ENCODE peak calls at places on chromosomes 1 and 21, in five cellular contexts. One of them, this sample, is unnamed. For H3K4me1, the result is how much of the 10 kb centered on the place peaks cover.

GRCh38 chr1:150974580-150975478 is at the start of gene CERS2:
- DNase-seq in pancreas: peak
- DNase-seq in HCT116: no peak
- DNase-seq in adrenal gland: peak
- DNase-seq in IMR-90: peak
- DNase-seq in this sample: peak

GRCh38 chr1:227131193-227131592 is 187.1 kb downstream of the CDC42BPA start:
- DNase-seq in pancreas: no peak
- DNase-seq in HCT116: peak
- DNase-seq in adrenal gland: no peak
- DNase-seq in IMR-90: peak
- DNase-seq in this sample: no peak

GRCh38 chr1:78279051-78279450 is 211.7 kb upstream of the PTGFR start:
- DNase-seq in pancreas: no peak
- DNase-seq in HCT116: no peak
- DNase-seq in adrenal gland: no peak
- DNase-seq in IMR-90: peak
- DNase-seq in this sample: no peak

GRCh38 chr1:202304370-202304769 is 37.4 kb downstream of the UBE2T start:
- DNase-seq in pancreas: no peak
- DNase-seq in HCT116: no peak
- DNase-seq in adrenal gland: no peak
- DNase-seq in IMR-90: no peak
- DNase-seq in this sample: peak

GRCh38 chr1:51288578-51288977 is 41.8 kb downstream of the TTC39A start:
- DNase-seq in pancreas: no peak
- DNase-seq in HCT116: no peak
- DNase-seq in adrenal gland: no peak
- DNase-seq in IMR-90: no peak
- DNase-seq in this sample: no peak

GRCh38 chr1:149966405-149966804 is 29.7 kb upstream of the MTMR11 start:
- DNase-seq in pancreas: no peak
- DNase-seq in HCT116: no peak
- DNase-seq in adrenal gland: no peak
- DNase-seq in IMR-90: peak
- DNase-seq in this sample: no peak

GRCh38 chr1:173427146-173428054 is 49.7 kb upstream of the PRDX6 start:
- DNase-seq in pancreas: no peak
- DNase-seq in HCT116: no peak
- DNase-seq in adrenal gland: no peak
- DNase-seq in IMR-90: no peak
- DNase-seq in this sample: no peak

GRCh38 chr1:206557636-206558473 is 50.5 kb downstream of the RASSF5 start:
- DNase-seq in pancreas: no peak
- DNase-seq in HCT116: no peak
- DNase-seq in adrenal gland: no peak
- DNase-seq in IMR-90: no peak
- DNase-seq in this sample: no peak

GRCh38 chr1:145956776-145957442 is 908 bp downstream of the LIX1L start:
- DNase-seq in pancreas: no peak
- DNase-seq in HCT116: no peak
- DNase-seq in adrenal gland: peak
- DNase-seq in IMR-90: peak
- DNase-seq in this sample: no peak

GRCh38 chr1:212286437-212287131 is 1.4 kb downstream of the PPP2R5A start:
- DNase-seq in pancreas: no peak
- DNase-seq in HCT116: no peak
- DNase-seq in adrenal gland: peak
- DNase-seq in IMR-90: peak
- DNase-seq in this sample: no peak

GRCh38 chr1:25538165-25538860 is 5.1 kb upstream of the LDLRAP1 start:
- DNase-seq in pancreas: no peak
- DNase-seq in HCT116: no peak
- DNase-seq in adrenal gland: no peak
- DNase-seq in IMR-90: no peak
- DNase-seq in this sample: no peak

GRCh38 chr1:21165632-21166031 is 11.1 kb downstream of the EIF4G3 start:
- DNase-seq in pancreas: no peak
- DNase-seq in HCT116: no peak
- DNase-seq in adrenal gland: no peak
- DNase-seq in IMR-90: peak
- DNase-seq in this sample: no peak

GRCh38 chr1:228281631-228282328 is 73.9 kb downstream of the OBSCN start:
- DNase-seq in pancreas: peak
- DNase-seq in HCT116: no peak
- DNase-seq in adrenal gland: no peak
- DNase-seq in IMR-90: no peak
- DNase-seq in this sample: peak

GRCh38 chr1:224253721-224254120 is 70.7 kb downstream of the DEGS1 start:
- DNase-seq in pancreas: no peak
- DNase-seq in HCT116: no peak
- DNase-seq in adrenal gland: no peak
- DNase-seq in IMR-90: peak
- DNase-seq in this sample: no peak

DNA sequence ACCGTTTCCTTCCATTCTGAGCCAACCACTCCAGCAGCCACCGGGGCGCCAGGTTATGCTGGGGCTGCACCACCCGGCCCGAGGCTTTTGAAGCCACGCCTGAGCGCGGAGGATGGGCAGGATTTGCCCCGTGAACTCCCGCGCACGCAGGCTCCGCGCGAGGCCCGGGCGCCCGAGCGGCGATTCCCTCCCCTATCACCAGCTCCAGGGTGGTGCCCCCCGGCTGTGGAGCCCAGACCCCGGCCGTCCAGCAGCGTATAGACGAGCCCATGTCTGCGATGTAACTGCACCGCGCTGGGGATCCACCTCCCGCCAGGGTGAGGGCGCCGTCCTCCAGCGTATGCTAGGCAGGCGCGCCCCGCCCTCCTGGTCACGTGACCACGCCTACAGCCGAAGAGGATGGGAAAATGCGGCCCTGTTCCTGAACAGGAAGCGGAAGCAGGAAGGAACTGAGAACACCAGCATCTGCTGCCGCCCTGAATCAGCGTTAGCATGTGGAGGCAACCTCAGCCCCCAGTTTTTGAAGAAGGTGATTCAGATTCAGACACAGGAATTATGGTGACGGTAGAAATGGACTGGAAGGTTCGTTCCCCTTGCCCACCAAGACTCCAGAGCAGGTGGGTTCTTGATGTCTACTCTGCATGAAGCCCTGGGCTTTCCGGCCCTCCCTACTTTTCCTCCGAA is 46.0 kb downstream of the VPS26C start:
- DNase-seq in pancreas: peak
- DNase-seq in HCT116: peak
- DNase-seq in adrenal gland: peak
- DNase-seq in IMR-90: peak
- DNase-seq in this sample: peak
- TF ChIP-seq CTCF in pancreas: no peak
- TF ChIP-seq CTCF in HCT116: no peak
- TF ChIP-seq CTCF in adrenal gland: peak
- TF ChIP-seq CTCF in IMR-90: peak
- TF ChIP-seq CTCF in this sample: peak

DNA sequence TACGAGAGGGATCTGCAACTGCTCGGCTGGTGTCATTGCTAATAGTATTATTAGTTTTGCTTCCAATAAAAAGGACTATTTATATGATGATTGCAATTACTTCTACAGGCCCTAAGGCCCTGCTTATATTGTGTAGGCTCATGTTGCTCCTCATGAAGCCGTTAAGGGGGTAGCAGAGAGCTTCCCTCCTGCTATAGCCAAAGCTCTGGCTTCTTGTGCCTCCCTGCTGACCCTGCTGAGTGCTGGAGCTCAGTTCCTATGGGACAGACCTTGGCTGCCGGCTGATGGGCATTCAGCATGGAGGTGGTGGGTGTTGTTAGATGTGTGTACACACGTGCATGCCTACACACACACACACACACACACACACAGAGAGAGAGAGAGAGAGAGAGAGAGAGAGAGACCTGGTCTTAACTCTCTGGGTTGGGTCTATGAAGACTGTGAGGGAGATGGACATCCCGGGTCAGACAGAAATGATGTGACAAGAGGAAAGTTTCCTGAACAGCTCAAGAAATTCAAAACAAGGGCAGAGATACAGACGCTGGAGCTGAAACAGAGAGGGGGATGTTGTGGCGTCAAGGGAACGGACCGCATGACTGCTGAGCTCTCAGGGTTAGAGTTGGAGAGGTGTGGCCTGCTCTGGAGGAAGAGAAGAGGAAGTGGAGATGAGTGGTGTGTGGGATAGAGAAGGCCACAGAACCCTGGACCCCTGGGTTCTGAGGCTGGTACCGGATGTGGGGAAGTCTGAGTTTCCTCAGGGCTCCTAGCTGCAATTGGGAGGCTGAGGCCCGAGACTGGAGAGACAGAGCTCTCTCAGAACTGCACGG is 1.6 kb downstream of the BCAN start:
- DNase-seq in pancreas: no peak
- DNase-seq in HCT116: no peak
- DNase-seq in adrenal gland: no peak
- DNase-seq in IMR-90: no peak
- DNase-seq in this sample: no peak
- H3K4me3 ChIP-seq in pancreas: no peak
- H3K4me3 ChIP-seq in HCT116: no peak
- H3K4me3 ChIP-seq in adrenal gland: no peak
- H3K4me3 ChIP-seq in IMR-90: no peak
- H3K4me3 ChIP-seq in this sample: no peak

GRCh38 chr1:18670267-18670910 is 39.7 kb downstream of the PAX7 start:
- DNase-seq in pancreas: no peak
- DNase-seq in HCT116: no peak
- DNase-seq in adrenal gland: no peak
- DNase-seq in IMR-90: no peak
- DNase-seq in this sample: no peak
- H3K4me1 ChIP-seq in pancreas: under half
- H3K4me1 ChIP-seq in HCT116: under half
- H3K4me1 ChIP-seq in adrenal gland: under half
- H3K4me1 ChIP-seq in IMR-90: under half
- H3K4me1 ChIP-seq in this sample: under half

DNA sequence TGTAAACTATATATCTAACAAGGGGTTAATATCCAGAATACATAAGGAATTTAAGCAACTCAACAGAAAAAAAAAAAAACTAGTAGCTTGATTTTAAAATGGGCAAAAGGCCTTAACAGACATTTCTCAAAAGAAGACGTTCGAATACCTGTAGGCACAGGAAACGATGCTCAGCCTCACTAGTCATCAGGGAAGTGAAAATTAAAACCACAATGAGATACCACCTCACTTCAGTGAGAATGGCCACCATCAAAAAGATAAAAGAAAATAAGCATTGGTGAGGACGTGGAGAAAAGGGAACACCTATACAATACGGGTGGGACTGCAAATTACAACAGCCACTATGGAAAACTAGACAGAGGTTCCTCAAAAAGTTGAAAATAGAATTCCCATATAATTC is 37.3 kb downstream of the NPHP4 start:
- DNase-seq in pancreas: no peak
- DNase-seq in HCT116: no peak
- DNase-seq in adrenal gland: no peak
- DNase-seq in IMR-90: no peak
- DNase-seq in this sample: no peak
- TF ChIP-seq CTCF in pancreas: no peak
- TF ChIP-seq CTCF in HCT116: no peak
- TF ChIP-seq CTCF in adrenal gland: no peak
- TF ChIP-seq CTCF in IMR-90: no peak
- TF ChIP-seq CTCF in this sample: no peak

DNA sequence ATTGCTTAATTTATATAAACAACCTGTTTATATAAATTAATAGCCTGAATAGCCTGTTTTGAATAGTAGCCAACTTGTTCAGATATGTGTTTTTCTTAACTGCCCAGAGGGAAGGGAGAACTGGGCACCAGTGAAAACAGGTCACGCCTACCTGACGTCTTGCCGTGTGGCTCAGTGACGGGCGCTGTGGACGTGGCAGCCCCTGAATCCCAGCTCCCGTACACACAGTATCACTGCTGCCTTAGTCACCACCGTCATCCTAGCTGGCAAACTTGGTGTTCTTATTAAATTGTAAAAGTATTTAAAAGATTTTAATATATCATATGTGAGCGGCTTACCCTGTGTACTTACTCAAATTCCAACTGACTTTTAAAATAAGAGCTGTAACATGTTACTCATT is 35.4 kb upstream of the TRAPPC10 start:
- DNase-seq in pancreas: no peak
- DNase-seq in HCT116: no peak
- DNase-seq in adrenal gland: no peak
- DNase-seq in IMR-90: no peak
- DNase-seq in this sample: no peak
- H3K4me3 ChIP-seq in pancreas: no peak
- H3K4me3 ChIP-seq in HCT116: no peak
- H3K4me3 ChIP-seq in adrenal gland: no peak
- H3K4me3 ChIP-seq in IMR-90: no peak
- H3K4me3 ChIP-seq in this sample: no peak

GRCh38 chr1:56566994-56567393 is 12.4 kb downstream of the PLPP3 start:
- DNase-seq in pancreas: no peak
- DNase-seq in HCT116: no peak
- DNase-seq in adrenal gland: no peak
- DNase-seq in IMR-90: no peak
- DNase-seq in this sample: no peak

GRCh38 chr1:56566040-56566774 is 13.2 kb downstream of the PLPP3 start:
- DNase-seq in pancreas: no peak
- DNase-seq in HCT116: no peak
- DNase-seq in adrenal gland: no peak
- DNase-seq in IMR-90: no peak
- DNase-seq in this sample: no peak

GRCh38 chr1:56570924-56571372 is 8.4 kb downstream of the PLPP3 start:
- DNase-seq in pancreas: no peak
- DNase-seq in HCT116: no peak
- DNase-seq in adrenal gland: no peak
- DNase-seq in IMR-90: no peak
- DNase-seq in this sample: no peak

GRCh38 chr1:56572334-56573050 is 6.9 kb downstream of the PLPP3 start:
- DNase-seq in pancreas: no peak
- DNase-seq in HCT116: no peak
- DNase-seq in adrenal gland: no peak
- DNase-seq in IMR-90: no peak
- DNase-seq in this sample: no peak

GRCh38 chr1:56569661-56570060 is 9.7 kb downstream of the PLPP3 start:
- DNase-seq in pancreas: no peak
- DNase-seq in HCT116: no peak
- DNase-seq in adrenal gland: no peak
- DNase-seq in IMR-90: no peak
- DNase-seq in this sample: no peak
- H3K4me1 ChIP-seq in pancreas: half or more
- H3K4me1 ChIP-seq in HCT116: under half
- H3K4me1 ChIP-seq in adrenal gland: under half
- H3K4me1 ChIP-seq in IMR-90: under half
- H3K4me1 ChIP-seq in this sample: under half

DNA sequence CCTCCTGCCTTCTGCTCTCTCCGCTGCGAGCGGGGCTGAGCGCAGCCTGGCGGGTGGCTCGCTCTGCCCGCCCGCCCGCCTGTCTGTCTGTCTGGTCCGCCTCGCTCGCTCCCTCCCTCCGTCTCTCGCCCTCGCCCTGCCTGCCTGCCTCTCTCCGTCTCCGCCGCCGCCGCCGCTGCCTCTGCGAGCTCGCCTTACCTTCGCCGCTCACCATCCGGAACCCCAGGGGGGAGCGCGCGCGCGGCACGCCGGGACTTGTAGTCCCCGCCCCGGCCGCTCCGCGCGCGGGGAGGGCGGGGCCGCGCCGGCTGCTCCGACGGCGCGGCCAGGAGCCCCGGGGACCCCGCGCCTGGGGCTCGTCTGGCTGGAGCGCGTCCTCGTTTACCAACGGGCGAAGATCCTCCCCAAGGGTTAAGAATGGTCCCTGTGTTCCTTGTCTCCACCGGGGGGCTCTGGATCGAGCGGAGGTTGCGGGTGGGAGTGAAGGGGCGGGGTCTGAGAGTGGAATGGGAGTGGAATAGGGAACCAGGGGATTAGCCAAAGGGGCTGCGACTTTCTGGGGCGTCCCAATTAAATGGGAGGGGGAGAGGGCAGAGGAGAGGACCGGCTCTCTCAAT is at the start of gene AHDC1:
- DNase-seq in pancreas: peak
- DNase-seq in HCT116: peak
- DNase-seq in adrenal gland: peak
- DNase-seq in IMR-90: peak
- DNase-seq in this sample: peak
- TF ChIP-seq CTCF in pancreas: no peak
- TF ChIP-seq CTCF in HCT116: no peak
- TF ChIP-seq CTCF in adrenal gland: no peak
- TF ChIP-seq CTCF in IMR-90: peak
- TF ChIP-seq CTCF in this sample: peak

This sample was measured in ascending aorta.